ENCODE peak calls at places on chromosomes 4 and X, in eight cellular contexts. Z is foreskin fibroblast; K is astrocyte of the spinal cord; Q is coronary artery; V is CD8-positive, alpha-beta memory T cell; I is H7; M is mucosa of descending colon; X is uterus. S is an unnamed sample.

GRCh38 chr4:131488772-131489171 is 1660.3 kb upstream of the PCDH10 start:
- DNase-seq in K (peak; percentile 16), I (no peak), V (no peak), Q (no peak), M (no peak), X (no peak), Z (no peak), S (no peak)

GRCh38 chr4:122783301-122784215 is 43.1 kb upstream of the FGF2 start:
- DNase-seq in Q (no peak), X (no peak), K (peak; percentile 89), I (peak; percentile 76), M (no peak), Z (peak; percentile 92), V (no peak), S (peak; percentile 69)

GRCh38 chr4:112119358-112119783 is 25.9 kb upstream of the FAM241A start:
- DNase-seq in V (no peak), I (no peak), K (no peak), M (no peak), X (no peak), Q (no peak), Z (no peak), S (no peak)

GRCh38 chrX:15143050-15143824 is 126.6 kb downstream of the ASB9 start:
- DNase-seq in V (peak; percentile 23), Z (peak; percentile 11), Q (no peak), X (peak; percentile 22), I (peak; percentile 49), M (peak; percentile 83), K (peak; percentile 39), S (no peak)

GRCh38 chr4:156536661-156537060 is 434.9 kb downstream of the PDGFC start:
- DNase-seq in M (no peak), K (peak; percentile 40), Z (peak; percentile 37), I (no peak), Q (no peak), X (peak; percentile 19), V (no peak), S (no peak)

GRCh38 chr4:82473621-82474164 is 43.3 kb downstream of the ENOPH1 start:
- DNase-seq in Q (no peak), X (no peak), M (no peak), K (no peak), Z (no peak), I (no peak), V (no peak), S (no peak)

GRCh38 chrX:1912193-1912592 is 297.3 kb downstream of the ASMT start:
- DNase-seq in V (no peak), K (no peak), I (no peak), Q (no peak), M (no peak), X (no peak), Z (no peak), S (no peak)

GRCh38 chr4:26087108-26087507 is 173.1 kb downstream of the SMIM20 start:
- DNase-seq in M (no peak), K (peak; percentile 63), V (no peak), Z (peak; percentile 56), I (no peak), X (no peak), Q (no peak), S (no peak)

GRCh38 chr4:73870778-73871177 is 1.6 kb downstream of the CXCL1 start:
- DNase-seq in Z (no peak), X (no peak), M (no peak), K (no peak), V (no peak), I (no peak), Q (no peak), S (no peak)

DNA sequence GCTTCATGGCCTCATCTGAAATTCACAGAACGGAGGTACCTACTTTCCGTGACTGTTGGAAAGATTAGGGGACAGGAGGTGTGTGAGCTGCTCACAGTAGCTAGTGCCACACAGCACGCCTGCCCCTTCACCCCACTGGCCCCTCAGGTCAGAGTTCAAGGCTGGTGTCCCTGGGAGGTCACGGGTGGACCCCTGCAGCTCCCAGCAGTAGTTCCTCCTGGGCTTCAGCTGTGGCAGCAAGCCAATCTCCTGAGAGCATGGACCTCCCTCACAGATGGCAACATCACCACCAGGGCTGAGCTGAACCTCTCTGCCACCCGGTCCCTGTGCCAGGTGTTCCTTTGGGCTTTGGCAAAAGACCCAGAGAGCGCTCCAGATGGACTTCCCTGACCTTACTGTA is 1.8 kb downstream of the IDH3G start:
- DNase-seq in V (no peak), Q (no peak), X (no peak), I (no peak), M (no peak), K (no peak), Z (no peak), S (no peak)
- H3K4me3 ChIP-seq in V (no peak overlapping the region), Q (peak overlapping the region; percentile 83), X (no peak overlapping the region), I (no peak overlapping the region), M (no peak overlapping the region), K (no peak overlapping the region), Z (no peak overlapping the region), S (no peak overlapping the region)

GRCh38 chr4:107743532-107743931 is 23.5 kb upstream of the PAPSS1 start:
- DNase-seq in I (no peak), Z (no peak), K (no peak), Q (no peak), X (no peak), M (no peak), V (no peak), S (no peak)

GRCh38 chr4:107740381-107740780 is 20.3 kb upstream of the PAPSS1 start:
- DNase-seq in Z (no peak), K (peak; percentile 10), M (peak; percentile 14), I (no peak), V (no peak), Q (no peak), X (no peak), S (no peak)

GRCh38 chr4:107742196-107742595 is 22.2 kb upstream of the PAPSS1 start:
- DNase-seq in Q (no peak), I (no peak), Z (no peak), M (no peak), K (no peak), V (no peak), X (no peak), S (no peak)

GRCh38 chr4:107742791-107743190 is 22.8 kb upstream of the PAPSS1 start:
- DNase-seq in X (no peak), K (no peak), V (no peak), I (no peak), Q (no peak), M (no peak), Z (no peak), S (no peak)

DNA sequence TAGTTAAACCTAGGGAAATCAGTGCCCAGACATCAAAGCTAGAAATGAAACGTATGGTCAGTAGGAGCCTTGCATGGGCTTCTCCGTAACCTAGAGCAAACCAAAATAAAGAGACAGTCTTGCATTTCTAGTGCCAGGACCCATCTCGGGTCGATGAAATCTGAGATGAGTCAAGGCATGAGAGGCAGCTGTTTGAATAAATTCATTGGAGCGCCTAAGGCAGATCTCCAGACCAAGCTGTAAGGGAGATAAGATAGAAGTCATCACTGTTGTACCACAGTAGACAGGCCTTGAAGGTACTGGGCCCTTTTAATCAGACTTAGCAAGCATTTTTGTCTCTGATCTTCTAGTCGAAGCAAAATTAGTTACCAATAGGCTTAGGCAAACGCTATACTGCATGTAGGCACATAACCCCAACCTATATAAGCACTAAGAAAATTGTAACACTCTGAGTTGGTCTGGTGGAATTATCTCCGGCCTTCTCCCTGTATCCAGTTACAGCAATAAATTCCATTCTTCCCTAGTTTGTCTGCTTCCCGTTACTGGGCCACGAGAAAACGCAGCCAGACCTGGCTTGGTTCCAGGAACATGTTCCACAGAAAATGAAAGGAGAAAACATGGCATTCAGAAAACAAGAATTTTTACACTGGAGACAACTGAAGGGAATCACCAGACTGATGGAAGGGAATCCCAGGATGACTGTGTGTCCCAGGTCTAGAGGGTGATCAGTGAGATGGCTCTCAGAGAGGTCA is 21.1 kb upstream of the PAPSS1 start:
- DNase-seq in V (no peak), Q (peak; percentile 78), K (peak; percentile 69), Z (peak; percentile 76), M (peak; percentile 28), X (peak; percentile 75), I (no peak), S (peak; percentile 72)
- H3K4me3 ChIP-seq in V (no peak overlapping the region), Q (peak overlapping the region; percentile 18), K (no peak overlapping the region), Z (no peak overlapping the region), M (no peak overlapping the region), X (no peak overlapping the region), I (no peak overlapping the region), S (no peak overlapping the region)

GRCh38 chr4:10587697-10588096 is 96.9 kb downstream of the CLNK start:
- DNase-seq in Q (no peak), Z (no peak), X (no peak), I (no peak), K (peak; percentile 19), V (peak; percentile 29), M (peak; percentile 12), S (no peak)

GRCh38 chr4:10590896-10591295 is 93.7 kb downstream of the CLNK start:
- DNase-seq in I (no peak), X (no peak), Q (no peak), K (peak; percentile 56), Z (peak; percentile 85), V (no peak), M (no peak), S (peak; percentile 69)

GRCh38 chr4:10589808-10590207 is 94.8 kb downstream of the CLNK start:
- DNase-seq in K (no peak), V (peak; percentile 2), Q (no peak), I (no peak), Z (peak; percentile 53), X (no peak), M (no peak), S (no peak)

GRCh38 chr4:10587296-10587695 is 97.3 kb downstream of the CLNK start:
- DNase-seq in V (no peak), Z (no peak), Q (no peak), X (no peak), M (no peak), K (no peak), I (no peak), S (no peak)

DNA sequence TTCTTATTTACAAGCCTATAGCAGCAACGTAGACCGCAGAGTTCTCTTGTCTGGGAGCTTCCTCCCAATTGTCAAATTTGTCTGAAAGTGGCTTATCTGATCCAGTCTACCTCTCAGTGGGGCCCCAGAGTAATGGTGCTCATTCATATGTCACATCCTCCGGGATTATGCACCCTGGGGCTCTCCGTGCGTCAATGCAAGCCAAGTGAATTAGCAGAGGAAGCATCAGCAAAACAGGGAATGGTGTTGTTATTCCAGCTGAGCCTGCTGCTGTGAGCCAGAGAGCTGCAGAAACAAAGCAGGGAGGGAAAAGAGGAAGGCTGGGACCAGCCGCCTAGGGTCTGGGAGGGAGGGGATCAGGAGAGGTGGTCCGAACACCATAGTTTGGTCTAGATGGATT is 95.3 kb downstream of the CLNK start:
- DNase-seq in K (peak; percentile 83), I (peak; percentile 43), Q (no peak), X (no peak), Z (no peak), M (no peak), V (no peak), S (no peak)
- H3K4me3 ChIP-seq in K (no peak overlapping the region), I (no peak overlapping the region), Q (no peak overlapping the region), X (no peak overlapping the region), Z (no peak overlapping the region), M (no peak overlapping the region), V (no peak overlapping the region), S (no peak overlapping the region)

GRCh38 chr4:150219841-150220240 is 141.6 kb downstream of the DCLK2 start:
- DNase-seq in I (no peak), Z (no peak), M (no peak), K (peak; percentile 46), Q (no peak), X (no peak), V (no peak), S (no peak)

GRCh38 chr4:150229538-150229937 is 151.3 kb downstream of the DCLK2 start:
- DNase-seq in V (no peak), Z (peak; percentile 67), M (no peak), Q (no peak), I (no peak), X (no peak), K (peak; percentile 85), S (no peak)

GRCh38 chr4:150230556-150230955 is 152.3 kb downstream of the DCLK2 start:
- DNase-seq in K (no peak), V (no peak), M (no peak), Q (no peak), X (no peak), I (no peak), Z (no peak), S (no peak)

GRCh38 chr4:150224896-150225591 is 146.8 kb downstream of the DCLK2 start:
- DNase-seq in M (no peak), X (no peak), V (no peak), I (peak; percentile 65), Z (peak; percentile 93), K (peak; percentile 99), Q (no peak), S (peak; percentile 93)
- H3K4me3 ChIP-seq in M (no peak overlapping the region), X (no peak overlapping the region), V (no peak overlapping the region), I (no peak overlapping the region), Z (peak overlapping the region; percentile 13), K (no peak overlapping the region), Q (no peak overlapping the region), S (peak overlapping the region; percentile 8)